ENCODE peak calls at places on chromosomes 3 and 15, in six cellular contexts. L is IMR-90, A is GM23248, D is MM.1S, X is HepG2, U is fibroblast of lung. Z is an unnamed sample.

GRCh38 chr15:64224508-64224907 is 61.7 kb upstream of the PPIB start:
- DNase-seq in X (peak), D (no peak), A (peak), U (peak), L (peak), Z (peak)

GRCh38 chr3:183172051-183172639 is 9.6 kb upstream of the LAMP3 start:
- DNase-seq in X (no peak), L (no peak), U (no peak), D (no peak), A (no peak), Z (no peak)

GRCh38 chr3:192409203-192409837 is 318.0 kb downstream of the FGF12 start:
- DNase-seq in U (peak), D (peak), X (no peak), L (no peak), A (peak), Z (peak)

GRCh38 chr15:70605606-70606410 is 157.6 kb downstream of the UACA start:
- DNase-seq in D (no peak), U (peak), A (peak), L (peak), X (peak), Z (peak)

GRCh38 chr15:68843425-68844311 is 23.0 kb upstream of the ANP32A start:
- DNase-seq in D (peak), L (no peak), U (peak), X (no peak), A (peak), Z (peak)

GRCh38 chr3:122100591-122101491 is 45.7 kb downstream of the CD86 start:
- DNase-seq in U (no peak), X (no peak), L (no peak), D (no peak), A (peak), Z (no peak)

GRCh38 chr15:32670624-32671022 is 29.1 kb downstream of the SCG5 start:
- DNase-seq in L (no peak), D (no peak), U (no peak), A (peak), X (no peak), Z (no peak)

GRCh38 chr15:19987389-19988048 is 554.1 kb downstream of the GOLGA6L6 start:
- DNase-seq in U (no peak), A (no peak), L (no peak), D (no peak), X (peak), Z (no peak)

GRCh38 chr3:8446845-8447244 is 54.8 kb upstream of the LMCD1 start:
- DNase-seq in D (no peak), X (no peak), U (no peak), L (no peak), A (peak), Z (no peak)

GRCh38 chr3:157081681-157082210 is 78.2 kb downstream of the CCNL1 start:
- DNase-seq in A (peak), D (peak), U (peak), X (peak), L (peak), Z (peak)

GRCh38 chr3:29324180-29324651 is 43.3 kb downstream of the RBMS3 start:
- DNase-seq in D (peak), X (no peak), L (peak), A (peak), U (peak), Z (peak)

GRCh38 chr3:17057316-17057715 is 172.6 kb downstream of the PLCL2 start:
- DNase-seq in L (peak), A (peak), D (no peak), X (no peak), U (peak), Z (peak)

DNA sequence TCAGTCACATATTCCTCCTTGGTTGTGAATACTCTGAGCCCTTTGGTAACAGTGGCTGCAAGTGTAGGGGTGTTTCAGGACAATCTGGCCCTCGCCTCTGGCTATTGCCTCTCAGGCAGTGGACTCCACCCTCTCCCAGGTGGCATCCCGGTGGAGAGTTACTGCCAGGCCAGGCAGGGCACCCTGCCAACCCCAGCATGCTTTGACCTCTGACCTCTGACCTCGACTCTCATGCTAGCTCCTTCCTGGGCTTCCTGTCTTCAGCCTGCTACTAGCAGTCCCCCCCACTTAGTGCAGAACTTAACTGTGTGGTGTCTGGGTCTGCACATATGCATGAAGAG is 5.5 kb downstream of the TM6SF1 start:
- DNase-seq in D (no peak), A (no peak), L (no peak), U (no peak), X (no peak), Z (no peak)
- H3K4me2 ChIP-seq in D (no peak), A (no peak), L (peak), U (peak), X (no peak), Z (peak)

GRCh38 chr15:88331291-88331690 is 74.8 kb upstream of the NTRK3 start:
- DNase-seq in D (peak), X (peak), U (peak), L (peak), A (peak), Z (no peak)
- H2AFZ ChIP-seq in D (peak), X (no peak), U (no peak), L (no peak), A (peak), Z (no peak)

GRCh38 chr15:39135989-39136388 is 444.9 kb upstream of the THBS1 start:
- DNase-seq in A (peak), D (no peak), L (peak), U (peak), X (no peak), Z (peak)
- H3K9ac ChIP-seq in A (peak), D (no peak), L (no peak), U (no peak), X (no peak), Z (peak)

GRCh38 chr3:129126726-129127280 is 5.2 kb upstream of the RAB43 start:
- DNase-seq in A (no peak), L (no peak), X (no peak), D (no peak), U (no peak), Z (no peak)
- H3K4me2 ChIP-seq in A (no peak), L (no peak), X (no peak), D (no peak), U (peak), Z (no peak)

GRCh38 chr15:39313467-39313866 is 267.4 kb upstream of the THBS1 start:
- DNase-seq in X (no peak), L (no peak), D (no peak), U (no peak), A (no peak), Z (no peak)
- H2AFZ ChIP-seq in X (no peak), L (peak), D (no peak), U (no peak), A (no peak), Z (no peak)

DNA sequence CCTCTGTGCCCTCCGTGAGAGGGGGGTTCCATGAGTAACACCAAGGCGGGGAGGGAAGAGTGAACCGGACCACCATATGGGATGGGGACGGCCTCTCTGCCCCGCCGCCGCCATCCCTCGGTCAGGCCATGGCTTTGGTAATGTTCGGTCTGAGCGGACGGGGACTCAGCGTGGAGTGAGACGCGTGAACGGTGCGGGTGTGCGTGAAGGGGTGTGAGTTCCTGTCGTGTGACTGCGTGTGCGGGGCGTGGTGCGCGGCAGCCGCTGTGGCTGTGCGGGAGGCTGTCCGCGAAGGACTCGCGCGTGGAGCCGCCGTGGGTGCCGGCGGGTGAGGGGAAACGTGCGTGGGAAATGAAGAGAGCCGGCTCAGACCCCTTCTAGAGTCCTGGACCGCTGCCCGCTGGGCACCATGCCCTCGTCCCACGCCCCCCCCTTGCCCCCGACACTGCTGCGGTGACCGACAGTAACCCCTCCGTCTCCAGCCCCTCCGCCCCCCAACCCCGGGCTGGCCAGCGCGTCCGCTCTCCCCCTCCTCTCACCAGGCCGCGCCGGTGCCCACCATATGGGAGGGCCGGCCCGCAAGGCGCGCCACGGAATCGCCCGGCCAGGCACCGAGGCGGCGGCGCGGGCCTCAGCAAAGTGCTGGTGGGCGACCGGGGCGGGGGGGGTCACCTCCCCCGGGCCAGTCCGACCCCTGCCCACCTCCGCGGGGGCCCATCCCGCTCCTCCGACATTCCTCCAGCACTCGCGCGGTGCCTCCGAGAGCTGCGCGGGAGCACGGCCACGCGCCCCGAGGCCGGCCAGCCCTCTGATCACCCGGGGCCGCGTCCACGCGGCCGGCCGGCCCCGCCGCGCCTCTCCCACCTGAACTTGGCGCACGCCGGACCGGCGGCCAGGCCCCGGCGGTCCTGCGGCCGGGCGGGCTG is 572 bp downstream of the KLF15 start:
- DNase-seq in L (no peak), X (no peak), A (peak), D (no peak), U (no peak), Z (no peak)
- H3K9ac ChIP-seq in L (peak), X (peak), A (peak), D (peak), U (peak), Z (peak)

GRCh38 chr15:33722005-33722672 is 246.2 kb upstream of the CHRM5 start:
- DNase-seq in D (no peak), X (no peak), U (peak), L (peak), A (peak), Z (peak)
- H3K4me2 ChIP-seq in D (no peak), X (no peak), U (no peak), L (no peak), A (peak), Z (peak)

GRCh38 chr3:42868841-42869240 is 6.8 kb downstream of the CYP8B1 start:
- DNase-seq in U (no peak), L (no peak), A (no peak), D (no peak), X (no peak), Z (no peak)

GRCh38 chr3:42873216-42873982 is 2.3 kb downstream of the CYP8B1 start:
- DNase-seq in A (no peak), X (no peak), L (no peak), D (no peak), U (no peak), Z (no peak)

GRCh38 chr3:42872718-42873117 is 3.0 kb downstream of the CYP8B1 start:
- DNase-seq in X (no peak), D (no peak), L (no peak), A (peak), U (no peak), Z (no peak)

GRCh38 chr3:42874749-42875148 is 930 bp downstream of the CYP8B1 start:
- DNase-seq in X (no peak), D (no peak), A (no peak), L (no peak), U (no peak), Z (no peak)

GRCh38 chr3:42871592-42872196 is 4.0 kb downstream of the CYP8B1 start:
- DNase-seq in D (no peak), U (no peak), A (no peak), L (no peak), X (no peak), Z (no peak)
- H2AFZ ChIP-seq in D (no peak), U (no peak), A (no peak), L (no peak), X (no peak), Z (no peak)

DNA sequence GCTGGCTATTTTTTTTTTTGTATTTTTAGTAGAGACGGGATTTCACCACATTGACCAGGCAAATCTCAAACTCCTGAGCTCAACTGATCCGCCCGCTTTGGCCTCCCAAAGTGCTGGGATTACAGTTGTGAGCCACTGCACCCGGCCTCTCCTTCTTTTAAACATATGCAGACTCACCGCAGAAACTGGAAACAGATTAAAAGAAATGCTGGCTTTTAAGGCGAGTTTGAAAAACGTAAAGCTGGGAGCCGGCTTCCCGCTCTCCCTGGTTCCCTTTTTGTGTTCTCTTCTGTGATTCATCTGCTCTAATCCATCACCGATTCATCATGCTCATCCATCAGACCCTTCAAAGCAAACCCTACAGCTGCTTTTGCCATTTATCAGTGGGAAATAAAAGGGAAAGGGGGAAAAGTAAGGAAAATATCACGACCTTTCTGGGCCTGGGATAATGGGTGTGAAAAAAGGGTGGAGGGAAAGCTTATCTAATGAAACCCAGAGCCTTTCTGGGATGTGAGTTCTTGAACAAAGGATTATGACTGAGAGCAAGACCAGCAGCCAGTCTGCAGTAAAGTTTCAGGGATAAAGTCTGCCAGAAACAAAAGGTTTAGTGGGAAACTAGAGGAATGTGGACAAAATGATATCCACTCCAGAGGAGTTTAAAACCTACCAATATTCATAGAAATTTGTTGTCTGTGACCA is 92.3 kb upstream of the LRIG1 start:
- DNase-seq in A (no peak), D (no peak), U (peak), X (no peak), L (peak), Z (peak)
- H3K9ac ChIP-seq in A (no peak), D (no peak), U (no peak), X (no peak), L (peak), Z (peak)

DNA sequence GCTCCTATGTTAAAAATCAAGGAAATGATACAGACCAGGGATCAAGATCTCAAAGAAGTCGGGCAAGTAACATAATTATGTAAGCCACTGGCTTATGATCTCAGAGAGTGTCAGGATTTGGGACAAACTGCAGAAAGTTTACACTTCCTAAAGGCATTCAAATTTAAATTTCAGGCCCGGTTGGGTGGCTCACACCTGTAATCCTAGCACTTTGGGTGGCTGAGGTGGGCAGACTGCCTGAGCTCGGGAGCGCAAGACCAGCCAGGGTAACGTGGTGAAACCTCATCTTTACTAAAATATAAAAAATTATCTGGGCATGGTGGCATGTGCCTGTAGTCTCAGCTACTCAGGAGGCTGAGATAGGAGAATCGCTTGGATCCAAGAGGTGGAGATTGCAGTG is 124.4 kb upstream of the UBE2E2 start:
- DNase-seq in A (no peak), D (no peak), L (no peak), U (no peak), X (no peak), Z (no peak)
- H3K4me2 ChIP-seq in A (no peak), D (no peak), L (no peak), U (no peak), X (no peak), Z (no peak)

Z was measured in astrocyte.